ENCODE peak calls at places on chromosomes 16 and 17, in eight cellular contexts. R is left ventricle myocardium inferior, H is A549, K is uterus, A is neural progenitor cell, P is AG04450, G is tibial artery, S is lung. W is an unnamed sample. For H3K9me3, the result is how much of the 10 kb centered on the place peaks cover.

GRCh38 chr16:22898131-22898530 is 84.2 kb downstream of the HS3ST2 start:
- DNase-seq in R (no peak), H (no peak), K (no peak), A (no peak), P (no peak), G (no peak), S (no peak), W (no peak)

GRCh38 chr17:17892009-17892408 is 55.2 kb upstream of the SREBF1 start:
- DNase-seq in R (no peak), H (no peak), K (no peak), A (no peak), P (no peak), G (no peak), S (no peak), W (no peak)

GRCh38 chr17:78538033-78538776 is 39.0 kb downstream of the DNAH17 start:
- DNase-seq in R (no peak), H (no peak), K (no peak), A (peak), P (no peak), G (no peak), S (no peak), W (no peak)

GRCh38 chr17:81867952-81868673 is 3.0 kb downstream of the ARHGDIA start:
- DNase-seq in R (no peak), H (no peak), K (no peak), A (no peak), P (no peak), G (no peak), S (no peak), W (no peak)

GRCh38 chr16:50535506-50536257 is 12.5 kb upstream of the NKD1 start:
- DNase-seq in R (no peak), H (no peak), K (no peak), A (no peak), P (no peak), G (no peak), S (no peak), W (no peak)

GRCh38 chr16:82639666-82640336 is 13.0 kb downstream of the CDH13 start:
- DNase-seq in R (peak), H (peak), K (peak), A (peak), P (no peak), G (no peak), S (peak), W (peak)

GRCh38 chr17:81073967-81074366 is 39.0 kb downstream of the BAIAP2 start:
- DNase-seq in R (no peak), H (no peak), K (no peak), A (no peak), P (no peak), G (no peak), S (no peak), W (no peak)

GRCh38 chr16:31351937-31352315 is 3.0 kb upstream of the ITGAX start:
- DNase-seq in R (no peak), H (no peak), K (no peak), A (no peak), P (no peak), G (no peak), S (peak), W (no peak)

GRCh38 chr17:73957564-73957963 is 245.9 kb upstream of the RPL38 start:
- DNase-seq in R (no peak), H (no peak), K (no peak), A (no peak), P (no peak), G (no peak), S (no peak), W (no peak)

GRCh38 chr17:75869282-75870141 is 8.9 kb downstream of the TRIM47 start:
- DNase-seq in R (peak), H (peak), K (peak), A (no peak), P (no peak), G (peak), S (no peak), W (no peak)

GRCh38 chr17:55286681-55287589 is 22.2 kb downstream of the HLF start:
- DNase-seq in R (no peak), H (peak), K (no peak), A (no peak), P (no peak), G (no peak), S (no peak), W (no peak)

GRCh38 chr17:3951003-3951402 is 13.2 kb downstream of the ATP2A3 start:
- DNase-seq in R (no peak), H (no peak), K (no peak), A (no peak), P (no peak), G (no peak), S (no peak), W (no peak)

GRCh38 chr16:67277294-67277998 is 1.9 kb upstream of the PLEKHG4 start:
- DNase-seq in R (no peak), H (peak), K (peak), A (no peak), P (peak), G (peak), S (peak), W (no peak)

GRCh38 chr17:40461036-40461721 is 17.9 kb downstream of the IGFBP4 start:
- DNase-seq in R (no peak), H (no peak), K (peak), A (no peak), P (no peak), G (no peak), S (no peak), W (no peak)

GRCh38 chr17:83203073-83203471 is 123.7 kb downstream of the METRNL start:
- DNase-seq in R (peak), H (no peak), K (peak), A (no peak), P (peak), G (peak), S (peak), W (no peak)

GRCh38 chr17:77572065-77572601 is 386.4 kb upstream of the TNRC6C start:
- DNase-seq in R (no peak), H (no peak), K (no peak), A (peak), P (no peak), G (peak), S (no peak), W (no peak)

GRCh38 chr17:50834126-50834785 is 1.1 kb upstream of the WFIKKN2 start:
- DNase-seq in R (no peak), H (no peak), K (no peak), A (no peak), P (no peak), G (peak), S (no peak), W (no peak)

GRCh38 chr17:71793550-71793949 is 327.3 kb upstream of the SOX9 start:
- DNase-seq in R (no peak), H (no peak), K (no peak), A (no peak), P (no peak), G (no peak), S (no peak), W (no peak)

GRCh38 chr16:85778873-85779272 is 20.5 kb downstream of the EMC8 start:
- DNase-seq in R (no peak), H (no peak), K (no peak), A (no peak), P (no peak), G (no peak), S (no peak), W (no peak)

GRCh38 chr16:17301593-17302135 is 169.1 kb downstream of the XYLT1 start:
- DNase-seq in R (no peak), H (no peak), K (no peak), A (no peak), P (no peak), G (no peak), S (no peak), W (no peak)

GRCh38 chr17:32445075-32445427 is 741 bp downstream of the PSMD11 start:
- DNase-seq in R (no peak), H (peak), K (no peak), A (peak), P (no peak), G (no peak), S (peak), W (peak)

GRCh38 chr17:79746955-79747507 is 16.3 kb downstream of the ENPP7 start:
- DNase-seq in R (no peak), H (no peak), K (no peak), A (peak), P (no peak), G (no peak), S (no peak), W (no peak)

GRCh38 chr16:23030001-23030400 is 119.3 kb downstream of the USP31 start:
- DNase-seq in R (no peak), H (no peak), K (no peak), A (no peak), P (no peak), G (no peak), S (no peak), W (no peak)

GRCh38 chr17:82674656-82675475 is 23.6 kb downstream of the RAB40B start:
- DNase-seq in R (no peak), H (no peak), K (no peak), A (no peak), P (no peak), G (no peak), S (no peak), W (no peak)

GRCh38 chr17:77888242-77889134 is 70.0 kb upstream of the TNRC6C start:
- DNase-seq in R (no peak), H (no peak), K (no peak), A (no peak), P (no peak), G (peak), S (no peak), W (no peak)

DNA sequence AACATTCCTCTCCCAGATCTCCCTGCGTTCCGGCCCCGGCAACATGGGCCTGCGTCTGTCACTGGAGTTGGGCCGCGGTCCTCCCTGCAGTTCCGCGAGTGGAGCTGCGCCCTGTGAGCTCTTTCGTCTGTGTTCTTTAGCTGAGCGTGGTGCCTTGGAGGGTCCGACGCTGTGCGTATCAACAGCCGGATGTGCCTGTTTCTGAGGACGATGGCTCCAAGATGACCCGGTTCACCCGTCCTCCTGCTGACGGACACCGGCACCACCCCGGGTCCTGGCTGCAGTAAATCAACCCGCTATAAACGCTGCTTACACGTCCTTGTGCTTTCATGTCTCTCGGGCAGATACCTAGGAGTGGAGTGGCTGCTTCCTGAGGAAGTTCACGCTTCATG is 44.8 kb upstream of the GNG13 start:
- DNase-seq in R (no peak), H (no peak), K (no peak), A (no peak), P (no peak), G (no peak), S (no peak), W (no peak)
- H3K9me3 ChIP-seq in R (under half), H (under half), K (under half), A (under half), P (half or more), G (under half), S (under half), W (under half)

DNA sequence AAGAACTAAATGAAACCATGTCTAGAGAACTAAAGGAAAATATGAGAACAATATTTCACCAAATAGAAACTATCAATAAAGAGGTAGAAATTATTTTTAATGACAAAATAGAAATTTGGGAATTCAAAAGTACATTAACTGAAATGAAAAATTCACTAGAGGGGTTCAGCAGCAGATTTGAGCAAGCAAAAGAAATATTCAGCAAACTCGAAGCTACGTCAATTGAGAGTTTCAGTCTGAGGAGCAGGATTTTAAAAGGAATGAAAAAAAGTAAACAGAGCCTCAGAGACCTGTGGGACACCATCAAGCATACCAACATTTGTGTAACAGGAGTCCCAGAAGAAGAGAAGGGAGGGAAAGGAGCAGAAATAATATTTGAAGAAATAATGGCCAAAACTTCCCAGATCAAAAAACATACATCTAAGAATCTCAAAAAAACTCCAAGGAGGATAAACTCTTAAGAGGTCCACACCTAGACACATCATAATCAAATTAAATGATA is 38.3 kb downstream of the ZFP90 start:
- DNase-seq in R (no peak), H (no peak), K (no peak), A (no peak), P (no peak), G (no peak), S (no peak), W (no peak)
- H3K9me3 ChIP-seq in R (half or more), H (half or more), K (under half), A (under half), P (half or more), G (half or more), S (under half), W (under half)

DNA sequence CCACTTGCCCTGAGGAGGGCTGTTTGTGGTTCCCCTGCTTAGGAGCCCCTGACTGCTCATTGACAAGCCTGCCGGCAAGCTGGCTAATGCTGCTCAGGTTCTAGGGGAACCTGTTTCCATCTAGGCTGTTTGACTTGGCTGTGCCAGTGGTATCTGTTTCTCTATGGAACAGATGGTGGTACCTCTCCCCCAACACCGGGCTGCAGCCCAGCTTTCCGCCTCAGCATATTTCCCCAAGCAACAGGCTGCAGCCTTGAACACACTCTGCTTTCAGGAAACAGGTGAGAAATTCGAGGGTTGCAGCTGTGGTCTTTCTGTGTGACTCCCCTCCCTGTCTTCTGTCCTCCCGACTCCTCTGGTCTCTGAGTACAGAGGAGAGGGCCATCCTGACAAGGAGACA is 132.3 kb downstream of the TMEM132E start:
- DNase-seq in R (no peak), H (no peak), K (no peak), A (no peak), P (no peak), G (no peak), S (no peak), W (no peak)
- H3K9me3 ChIP-seq in R (under half), H (under half), K (under half), A (under half), P (under half), G (under half), S (under half), W (under half)

DNA sequence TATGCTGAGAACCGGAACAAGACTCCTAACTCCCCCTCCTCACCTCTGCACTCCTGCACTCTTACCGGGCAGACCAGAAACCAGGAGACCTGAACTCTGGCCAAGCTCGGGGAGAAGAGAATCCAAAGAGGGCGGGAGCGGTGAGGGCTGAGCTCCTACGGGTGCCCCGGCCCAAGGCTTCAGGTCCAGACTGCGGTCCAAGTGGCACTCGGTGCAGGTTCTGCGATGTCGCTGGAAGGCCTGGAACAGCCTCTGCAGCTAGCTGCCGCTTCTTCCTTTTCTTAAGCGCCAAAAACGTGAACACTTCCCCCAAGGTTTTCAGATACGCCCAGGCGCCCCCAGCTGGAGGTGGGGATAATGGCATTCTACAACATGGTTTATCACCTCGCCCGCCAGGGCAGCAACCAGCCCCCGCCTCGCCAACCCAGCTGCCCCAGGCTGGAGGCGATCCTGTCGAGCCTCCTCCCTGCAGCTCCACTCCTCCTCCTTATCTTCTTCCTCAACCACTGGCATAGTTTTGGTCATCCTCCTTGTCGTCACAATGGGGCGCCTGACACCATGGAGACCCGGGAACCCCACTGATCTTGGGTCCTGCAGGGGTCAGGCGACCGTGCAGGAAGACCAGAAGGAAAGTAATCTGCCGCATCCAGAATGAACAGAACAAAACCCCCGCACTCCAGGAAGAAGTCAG is 1735.9 kb downstream of the TP53TG3F start:
- DNase-seq in R (no peak), H (no peak), K (no peak), A (no peak), P (no peak), G (no peak), S (no peak), W (no peak)
- H3K9me3 ChIP-seq in R (under half), H (under half), K (under half), A (under half), P (half or more), G (under half), S (under half), W (under half)

DNA sequence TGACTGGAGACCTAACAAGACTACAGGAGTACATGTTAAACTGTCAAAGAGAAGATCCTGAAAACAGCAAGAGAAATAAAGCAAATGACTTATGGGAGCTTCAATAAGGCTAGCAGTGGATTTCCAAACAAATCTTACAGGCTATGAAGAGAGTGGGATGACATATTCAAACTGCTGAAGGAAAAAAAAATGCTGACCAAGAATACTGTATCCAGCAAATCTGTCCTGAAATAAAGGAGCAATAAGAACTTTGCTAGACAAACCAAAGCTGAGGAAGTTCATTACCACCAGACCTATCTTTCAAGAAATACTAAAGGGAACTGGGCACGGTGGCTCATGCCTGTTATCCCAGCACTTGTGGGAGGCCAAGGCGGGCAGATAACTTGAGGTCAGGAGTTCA is 28.6 kb downstream of the ZFP1 start:
- DNase-seq in R (no peak), H (no peak), K (no peak), A (no peak), P (no peak), G (no peak), S (no peak), W (no peak)
- H3K9me3 ChIP-seq in R (half or more), H (half or more), K (under half), A (under half), P (under half), G (under half), S (under half), W (under half)